ENCODE peak calls at places on chromosomes 5 and 9, in five cellular contexts. C, A, U, G and H are unnamed samples.

GRCh38 chr9:82722051-82722450 is 340.9 kb downstream of the RASEF start:
- DNase-seq in U (no peak), A (no peak), C (no peak), G (no peak), H (no peak)

GRCh38 chr5:36079200-36079761 is 12.6 kb upstream of the UGT3A2 start:
- DNase-seq in C (no peak), U (peak; percentile 66), G (no peak), A (no peak), H (peak; percentile 59)

GRCh38 chr9:469672-470040 is 255.0 kb downstream of the DOCK8 start:
- DNase-seq in U (no peak), C (peak; percentile 6), A (no peak), G (no peak), H (no peak)

GRCh38 chr9:12231832-12232231 is 461.4 kb upstream of the TYRP1 start:
- DNase-seq in U (no peak), C (no peak), A (no peak), G (no peak), H (no peak)

GRCh38 chr9:137025120-137025966 is 2.7 kb downstream of the ABCA2 start:
- DNase-seq in C (no peak), G (no peak), U (no peak), A (no peak), H (no peak)

GRCh38 chr9:135476561-135476960 is 3.0 kb upstream of the PPP1R26 start:
- DNase-seq in C (no peak), G (no peak), U (no peak), A (no peak), H (no peak)

GRCh38 chr9:108703414-108703813 is 152.4 kb downstream of the ACTL7B start:
- DNase-seq in A (no peak), G (no peak), C (no peak), U (no peak), H (no peak)

GRCh38 chr5:170611446-170612088 is 107.7 kb downstream of the KCNIP1 start:
- DNase-seq in C (no peak), A (no peak), U (no peak), G (no peak), H (no peak)

GRCh38 chr5:57450991-57451876 is 31.4 kb downstream of the ACTBL2 start:
- DNase-seq in G (no peak), C (no peak), U (no peak), A (no peak), H (peak; percentile 96)

GRCh38 chr5:135010502-135011354 is 23.3 kb downstream of the PITX1 start:
- DNase-seq in A (no peak), U (peak; percentile 16), G (no peak), C (no peak), H (no peak)

GRCh38 chr5:111703662-111704061 is 53.3 kb downstream of the NREP start:
- DNase-seq in G (no peak), A (no peak), U (peak; percentile 74), C (no peak), H (no peak)

GRCh38 chr5:109365653-109366052 is 44.1 kb downstream of the PJA2 start:
- DNase-seq in A (no peak), U (no peak), C (no peak), G (no peak), H (no peak)

GRCh38 chr9:127406799-127407504 is 10.0 kb downstream of the SLC2A8 start:
- DNase-seq in C (no peak), A (no peak), G (no peak), U (no peak), H (no peak)

GRCh38 chr5:126519637-126520592 is 75.1 kb downstream of the ALDH7A1 start:
- DNase-seq in G (no peak), C (no peak), A (no peak), U (no peak), H (peak; percentile 45)

GRCh38 chr9:121278535-121279169 is 10.7 kb downstream of the GSN start:
- DNase-seq in U (peak; percentile 72), G (no peak), A (peak; percentile 99), C (no peak), H (peak; percentile 96)

GRCh38 chr5:65874241-65874640 is 52.1 kb upstream of the ERBIN start:
- DNase-seq in A (no peak), C (no peak), G (no peak), U (no peak), H (peak; percentile 32)

GRCh38 chr5:157574456-157575095 is 999 bp downstream of the ADAM19 start:
- DNase-seq in A (no peak), C (no peak), U (no peak), G (no peak), H (no peak)

GRCh38 chr5:16886793-16887345 is 49.2 kb downstream of the MYO10 start:
- DNase-seq in U (no peak), A (no peak), G (no peak), C (no peak), H (no peak)

GRCh38 chr9:133980864-133981588 is 11.1 kb downstream of the VAV2 start:
- DNase-seq in G (no peak), U (no peak), C (no peak), A (no peak), H (no peak)

GRCh38 chr9:137044502-137045177 is 1.3 kb downstream of the NPDC1 start:
- DNase-seq in C (no peak), U (no peak), A (no peak), G (no peak), H (no peak)

GRCh38 chr5:74412064-74412463 is 228.5 kb downstream of the ENC1 start:
- DNase-seq in A (no peak), C (no peak), U (no peak), G (no peak), H (no peak)

GRCh38 chr5:108763222-108763864 is 15.6 kb downstream of the FER start:
- DNase-seq in C (no peak), A (no peak), G (no peak), U (no peak), H (no peak)

GRCh38 chr9:91795500-91796241 is 154.4 kb downstream of the ROR2 start:
- DNase-seq in G (no peak), C (no peak), A (no peak), U (peak; percentile 25), H (peak; percentile 56)

GRCh38 chr5:148374693-148375360 is 8.9 kb upstream of the FBXO38 start:
- DNase-seq in A (no peak), U (peak; percentile 75), C (no peak), G (no peak), H (peak; percentile 48)

GRCh38 chr5:131746423-131746822 is 50.4 kb downstream of the FNIP1 start:
- DNase-seq in U (no peak), G (no peak), A (no peak), C (no peak), H (no peak)